ENCODE peak calls at places on chromosomes 3 and 15, in four cellular contexts. One of them, this sample, is unnamed.

GRCh38 chr3:141605883-141606282 is 119.1 kb downstream of the RASA2 start:
- DNase-seq in CD8-positive, alpha-beta T cell: no peak
- DNase-seq in cardiac muscle cell: no peak
- DNase-seq in ovary: no peak
- DNase-seq in this sample: peak

GRCh38 chr3:45131201-45131600 is 15.0 kb downstream of the CDCP1 start:
- DNase-seq in cardiac muscle cell: no peak
- DNase-seq in CD8-positive, alpha-beta T cell: no peak
- DNase-seq in ovary: no peak
- DNase-seq in this sample: no peak

GRCh38 chr3:196431193-196432136 is 762 bp downstream of the UBXN7 start:
- DNase-seq in CD8-positive, alpha-beta T cell: peak
- DNase-seq in ovary: peak
- DNase-seq in cardiac muscle cell: peak
- DNase-seq in this sample: no peak

GRCh38 chr15:95377251-95377852 is 953.1 kb upstream of the NR2F2 start:
- DNase-seq in cardiac muscle cell: no peak
- DNase-seq in ovary: no peak
- DNase-seq in CD8-positive, alpha-beta T cell: no peak
- DNase-seq in this sample: no peak

GRCh38 chr3:103440539-103441113 is 1005.8 kb downstream of the ZPLD1 start:
- DNase-seq in CD8-positive, alpha-beta T cell: no peak
- DNase-seq in cardiac muscle cell: peak
- DNase-seq in ovary: no peak
- DNase-seq in this sample: no peak

GRCh38 chr15:25176616-25176923 is 221.8 kb downstream of the SNRPN start:
- DNase-seq in CD8-positive, alpha-beta T cell: peak
- DNase-seq in ovary: peak
- DNase-seq in cardiac muscle cell: no peak
- DNase-seq in this sample: no peak

GRCh38 chr3:140720242-140720641 is 42.4 kb downstream of the TRIM42 start:
- DNase-seq in cardiac muscle cell: no peak
- DNase-seq in CD8-positive, alpha-beta T cell: no peak
- DNase-seq in ovary: no peak
- DNase-seq in this sample: peak

GRCh38 chr3:194205675-194206133 is 69.8 kb downstream of the HES1 start:
- DNase-seq in cardiac muscle cell: peak
- DNase-seq in CD8-positive, alpha-beta T cell: no peak
- DNase-seq in ovary: no peak
- DNase-seq in this sample: no peak

GRCh38 chr15:40367038-40367672 is 9.1 kb downstream of the DISP2 start:
- DNase-seq in ovary: no peak
- DNase-seq in cardiac muscle cell: no peak
- DNase-seq in CD8-positive, alpha-beta T cell: no peak
- DNase-seq in this sample: no peak

DNA sequence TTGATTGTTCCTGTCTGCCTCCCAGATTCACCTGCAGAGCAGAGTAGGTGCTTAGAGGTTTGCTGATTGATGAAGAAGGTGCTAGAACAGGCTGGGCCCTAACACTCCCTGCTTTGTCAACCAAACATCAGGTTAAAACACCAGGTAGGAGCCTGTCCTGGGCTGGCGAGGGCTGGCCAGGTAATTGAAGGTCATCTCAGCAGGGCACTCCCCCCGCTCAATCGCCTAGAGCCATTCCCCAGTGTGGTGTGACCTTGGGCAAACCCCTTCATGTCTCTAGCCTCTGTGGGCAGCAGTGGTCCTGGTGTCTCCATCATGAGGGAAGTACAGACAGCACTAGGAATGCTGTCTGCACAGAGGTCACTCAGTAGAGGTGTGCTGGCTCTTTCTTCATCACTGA is 88.3 kb downstream of the KLF15 start:
- DNase-seq in cardiac muscle cell: no peak
- DNase-seq in CD8-positive, alpha-beta T cell: no peak
- DNase-seq in ovary: no peak
- DNase-seq in this sample: no peak
- H3K4me3 ChIP-seq in cardiac muscle cell: no peak
- H3K4me3 ChIP-seq in CD8-positive, alpha-beta T cell: no peak
- H3K4me3 ChIP-seq in ovary: no peak
- H3K4me3 ChIP-seq in this sample: no peak

DNA sequence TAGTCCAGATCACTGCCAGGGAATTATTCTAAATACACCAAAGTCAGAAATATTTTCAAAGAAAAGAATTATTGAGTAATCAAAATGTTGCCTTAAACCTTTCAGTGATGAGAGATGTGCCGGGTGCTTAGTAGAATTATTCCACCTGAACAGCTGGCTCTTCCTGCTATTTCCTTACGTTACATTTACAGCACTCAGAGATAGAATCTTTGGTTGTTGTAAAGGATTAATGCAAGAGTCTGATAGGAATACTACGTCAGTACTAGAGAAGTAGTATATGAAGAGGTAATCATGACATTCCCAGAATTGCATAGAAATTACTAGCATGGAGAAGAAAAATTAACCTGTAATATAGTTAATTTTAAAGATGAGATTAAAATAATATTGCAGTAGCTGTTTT is 50.9 kb upstream of the ZDHHC23 start:
- DNase-seq in cardiac muscle cell: no peak
- DNase-seq in CD8-positive, alpha-beta T cell: no peak
- DNase-seq in ovary: no peak
- DNase-seq in this sample: no peak
- H3K4me3 ChIP-seq in cardiac muscle cell: no peak
- H3K4me3 ChIP-seq in CD8-positive, alpha-beta T cell: no peak
- H3K4me3 ChIP-seq in ovary: no peak
- H3K4me3 ChIP-seq in this sample: no peak

GRCh38 chr15:70493787-70494514 is 269.4 kb downstream of the UACA start:
- DNase-seq in cardiac muscle cell: no peak
- DNase-seq in ovary: no peak
- DNase-seq in CD8-positive, alpha-beta T cell: no peak
- DNase-seq in this sample: no peak
- H3K4me3 ChIP-seq in cardiac muscle cell: no peak
- H3K4me3 ChIP-seq in ovary: no peak
- H3K4me3 ChIP-seq in CD8-positive, alpha-beta T cell: no peak
- H3K4me3 ChIP-seq in this sample: no peak

DNA sequence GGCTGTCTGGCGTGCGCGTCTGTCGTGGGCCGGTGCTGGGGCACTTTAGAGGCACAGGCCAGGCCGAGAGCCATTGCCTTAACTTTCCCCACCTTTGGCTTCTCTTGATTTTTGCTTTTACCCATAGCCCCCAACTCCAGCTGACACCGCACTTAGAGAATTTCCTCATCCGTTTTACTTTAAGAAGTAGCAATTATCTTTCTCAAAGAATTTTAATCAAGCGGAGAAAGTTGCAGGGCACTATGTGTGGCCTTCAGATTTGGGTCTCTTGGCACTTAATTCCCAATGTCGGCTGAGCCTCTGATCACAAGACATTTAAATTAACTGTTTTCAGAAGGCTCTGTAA is 1.2 kb downstream of the ALDH1A3 start:
- DNase-seq in CD8-positive, alpha-beta T cell: no peak
- DNase-seq in ovary: no peak
- DNase-seq in cardiac muscle cell: no peak
- DNase-seq in this sample: no peak
- H3K4me3 ChIP-seq in CD8-positive, alpha-beta T cell: no peak
- H3K4me3 ChIP-seq in ovary: no peak
- H3K4me3 ChIP-seq in cardiac muscle cell: no peak
- H3K4me3 ChIP-seq in this sample: peak

GRCh38 chr3:40869939-40870338 is 329.4 kb upstream of the CTNNB1 start:
- DNase-seq in ovary: no peak
- DNase-seq in CD8-positive, alpha-beta T cell: no peak
- DNase-seq in cardiac muscle cell: no peak
- DNase-seq in this sample: no peak

GRCh38 chr3:40869013-40869412 is 330.3 kb upstream of the CTNNB1 start:
- DNase-seq in cardiac muscle cell: peak
- DNase-seq in CD8-positive, alpha-beta T cell: no peak
- DNase-seq in ovary: no peak
- DNase-seq in this sample: no peak

GRCh38 chr3:40864915-40865314 is 334.4 kb upstream of the CTNNB1 start:
- DNase-seq in cardiac muscle cell: no peak
- DNase-seq in ovary: no peak
- DNase-seq in CD8-positive, alpha-beta T cell: no peak
- DNase-seq in this sample: no peak

GRCh38 chr3:40864146-40864782 is 335.0 kb upstream of the CTNNB1 start:
- DNase-seq in ovary: no peak
- DNase-seq in CD8-positive, alpha-beta T cell: no peak
- DNase-seq in cardiac muscle cell: no peak
- DNase-seq in this sample: no peak

GRCh38 chr3:40867826-40868225 is 331.5 kb upstream of the CTNNB1 start:
- DNase-seq in cardiac muscle cell: no peak
- DNase-seq in ovary: no peak
- DNase-seq in CD8-positive, alpha-beta T cell: no peak
- DNase-seq in this sample: no peak
- H3K4me3 ChIP-seq in cardiac muscle cell: no peak
- H3K4me3 ChIP-seq in ovary: no peak
- H3K4me3 ChIP-seq in CD8-positive, alpha-beta T cell: no peak
- H3K4me3 ChIP-seq in this sample: no peak

DNA sequence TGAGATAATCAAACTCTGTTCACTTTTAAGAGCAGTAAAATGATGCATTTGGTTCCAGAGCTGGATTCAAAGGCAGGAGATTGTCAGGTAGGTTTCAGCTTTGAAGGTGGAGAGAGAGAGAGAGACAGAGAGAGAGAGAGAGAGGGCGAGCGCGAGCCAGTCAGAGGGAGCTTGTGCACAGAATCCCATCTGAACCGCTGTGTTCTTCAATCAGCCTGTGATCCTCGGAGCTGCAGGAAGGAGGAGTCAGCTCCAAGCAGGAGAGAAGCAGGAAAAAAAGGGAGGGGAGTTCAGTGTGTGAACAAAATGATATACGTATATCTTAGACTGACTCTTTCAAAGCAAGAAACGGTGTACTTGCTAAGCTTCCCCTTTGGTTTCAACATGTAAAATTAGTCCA is at the start of gene GPR149:
- DNase-seq in cardiac muscle cell: peak
- DNase-seq in ovary: no peak
- DNase-seq in CD8-positive, alpha-beta T cell: no peak
- DNase-seq in this sample: no peak
- H3K4me3 ChIP-seq in cardiac muscle cell: peak
- H3K4me3 ChIP-seq in ovary: no peak
- H3K4me3 ChIP-seq in CD8-positive, alpha-beta T cell: no peak
- H3K4me3 ChIP-seq in this sample: peak

GRCh38 chr3:32872487-32873382 is 54.9 kb downstream of the TRIM71 start:
- DNase-seq in ovary: peak
- DNase-seq in CD8-positive, alpha-beta T cell: no peak
- DNase-seq in cardiac muscle cell: no peak
- DNase-seq in this sample: peak

GRCh38 chr3:32877598-32877997 is 59.8 kb downstream of the TRIM71 start:
- DNase-seq in ovary: no peak
- DNase-seq in cardiac muscle cell: no peak
- DNase-seq in CD8-positive, alpha-beta T cell: no peak
- DNase-seq in this sample: no peak

GRCh38 chr3:32876920-32877319 is 59.1 kb downstream of the TRIM71 start:
- DNase-seq in CD8-positive, alpha-beta T cell: no peak
- DNase-seq in cardiac muscle cell: no peak
- DNase-seq in ovary: no peak
- DNase-seq in this sample: no peak

GRCh38 chr3:32870373-32871091 is 52.7 kb downstream of the TRIM71 start:
- DNase-seq in cardiac muscle cell: no peak
- DNase-seq in ovary: no peak
- DNase-seq in CD8-positive, alpha-beta T cell: no peak
- DNase-seq in this sample: no peak

GRCh38 chr3:32873491-32874130 is 55.8 kb downstream of the TRIM71 start:
- DNase-seq in ovary: no peak
- DNase-seq in cardiac muscle cell: no peak
- DNase-seq in CD8-positive, alpha-beta T cell: no peak
- DNase-seq in this sample: no peak
- H3K4me3 ChIP-seq in ovary: no peak
- H3K4me3 ChIP-seq in cardiac muscle cell: no peak
- H3K4me3 ChIP-seq in CD8-positive, alpha-beta T cell: no peak
- H3K4me3 ChIP-seq in this sample: no peak

DNA sequence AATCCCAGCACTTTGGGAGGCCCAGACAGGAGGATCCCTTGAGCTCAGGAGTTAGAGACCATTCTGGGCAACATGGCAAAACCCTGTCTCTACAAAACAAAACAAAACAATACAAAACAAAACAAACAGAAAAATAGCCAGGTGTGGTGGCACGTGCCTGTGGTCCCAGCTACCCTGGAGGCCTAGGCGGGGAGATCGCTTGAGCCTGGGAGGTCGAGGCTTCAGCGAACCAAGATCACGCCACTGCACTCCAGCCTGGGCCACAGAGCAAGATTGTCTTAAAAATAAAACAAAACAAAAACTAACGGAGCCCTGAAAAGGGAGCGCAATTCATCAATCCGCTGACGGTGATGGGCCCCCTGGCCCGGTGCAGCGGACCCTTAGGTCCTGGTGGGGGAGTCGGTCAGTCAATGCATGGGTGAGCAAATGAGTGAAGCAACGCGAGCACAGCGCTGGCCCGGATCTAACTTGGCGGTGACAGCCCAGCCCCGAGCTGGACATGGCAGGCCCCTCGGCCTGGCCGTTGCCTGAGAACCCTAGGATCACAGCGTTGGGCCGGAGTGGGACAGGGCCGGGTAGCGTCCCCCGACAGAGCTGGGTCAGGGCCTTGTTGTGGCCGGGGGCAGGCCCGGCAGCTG is 52.4 kb upstream of the BLM start:
- DNase-seq in cardiac muscle cell: peak
- DNase-seq in CD8-positive, alpha-beta T cell: no peak
- DNase-seq in ovary: peak
- DNase-seq in this sample: no peak
- H3K4me3 ChIP-seq in cardiac muscle cell: peak
- H3K4me3 ChIP-seq in CD8-positive, alpha-beta T cell: peak
- H3K4me3 ChIP-seq in ovary: peak
- H3K4me3 ChIP-seq in this sample: peak

DNA sequence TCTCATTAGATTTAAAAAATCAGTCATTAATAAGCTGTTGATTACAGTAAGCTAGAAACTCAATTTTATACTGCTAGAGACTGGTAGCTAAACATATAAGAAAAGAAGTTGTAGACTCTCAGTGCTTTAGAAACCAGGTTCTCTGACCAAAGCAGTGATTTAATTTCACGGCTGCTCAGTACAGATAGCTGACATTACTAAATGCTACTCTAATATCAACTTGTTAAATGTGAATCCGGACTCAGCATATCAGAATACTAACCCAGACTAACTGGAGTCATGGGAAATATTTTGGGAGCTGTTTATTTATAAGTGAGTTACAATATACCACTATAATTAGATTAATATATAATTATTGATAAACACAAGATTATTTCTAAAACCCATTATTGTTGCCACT is 80.4 kb downstream of the NEDD4 start:
- DNase-seq in ovary: no peak
- DNase-seq in CD8-positive, alpha-beta T cell: no peak
- DNase-seq in cardiac muscle cell: no peak
- DNase-seq in this sample: no peak
- H3K4me3 ChIP-seq in ovary: no peak
- H3K4me3 ChIP-seq in CD8-positive, alpha-beta T cell: no peak
- H3K4me3 ChIP-seq in cardiac muscle cell: no peak
- H3K4me3 ChIP-seq in this sample: peak

This sample was measured in skeletal muscle cell.